ENCODE peak calls at places on chromosomes 13 and 19, in ten cellular contexts. Z, K, N, Y, G, X, P, A, M and O are unnamed samples.

GRCh38 chr13:98523455-98524102 is 53.3 kb downstream of the STK24 start:
- DNase-seq in K (no peak), N (no peak), X (no peak), P (no peak), G (no peak), Y (no peak), A (no peak), M (no peak), Z (no peak), O (no peak)

GRCh38 chr19:13795595-13796300 is 505 bp downstream of the ZSWIM4 start:
- DNase-seq in M (peak; percentile 28), P (no peak), A (no peak), K (no peak), Y (peak; percentile 45), N (no peak), Z (peak; percentile 23), G (no peak), X (no peak), O (no peak)

GRCh38 chr13:60043262-60043661 is 120.5 kb downstream of the DIAPH3 start:
- DNase-seq in K (no peak), M (peak; percentile 4), Z (no peak), P (no peak), N (no peak), G (no peak), X (no peak), Y (no peak), A (no peak), O (no peak)

GRCh38 chr19:12581100-12581499 is 29.5 kb downstream of the ZNF490 start:
- DNase-seq in X (no peak), A (no peak), Y (no peak), M (no peak), K (no peak), G (no peak), P (no peak), Z (no peak), N (no peak), O (no peak)

GRCh38 chr19:45101796-45102195 is 8.8 kb downstream of the PPP1R37 start:
- DNase-seq in Z (no peak), G (no peak), P (no peak), X (no peak), Y (no peak), N (no peak), M (no peak), A (no peak), K (no peak), O (no peak)

GRCh38 chr13:67549331-67549730 is 319.2 kb upstream of the PCDH9 start:
- DNase-seq in G (no peak), M (peak; percentile 91), X (no peak), Y (no peak), P (no peak), K (no peak), N (no peak), A (no peak), Z (peak; percentile 11), O (no peak)

GRCh38 chr19:14530005-14530348 is 583 bp downstream of the TECR start:
- DNase-seq in X (no peak), A (no peak), Y (no peak), K (no peak), G (no peak), M (no peak), P (no peak), Z (peak; percentile 48), N (peak; percentile 43), O (peak; percentile 88)

GRCh38 chr13:44035400-44035799 is 155.7 kb downstream of the LACC1 start:
- DNase-seq in P (no peak), M (no peak), K (no peak), Y (no peak), G (no peak), Z (no peak), N (no peak), A (no peak), X (no peak), O (no peak)

GRCh38 chr13:114079601-114080536 is 52.6 kb downstream of the RASA3 start:
- DNase-seq in Y (peak; percentile 8), X (peak; percentile 10), G (peak; percentile 75), Z (no peak), M (no peak), P (no peak), N (no peak), A (no peak), K (no peak), O (no peak)

GRCh38 chr13:29849731-29850212 is 645 bp downstream of the UBL3 start:
- DNase-seq in K (no peak), Z (peak; percentile 41), X (no peak), Y (peak; percentile 79), P (peak; percentile 69), G (peak; percentile 92), A (peak; percentile 72), M (peak; percentile 71), N (peak; percentile 75), O (peak; percentile 67)

GRCh38 chr19:48297975-48298374 is 27.4 kb upstream of the EMP3 start:
- DNase-seq in Y (no peak), N (no peak), P (no peak), G (no peak), Z (no peak), X (no peak), K (no peak), M (no peak), A (no peak), O (no peak)

GRCh38 chr19:10295305-10295846 is 5.6 kb downstream of the ICAM5 start:
- DNase-seq in G (peak; percentile 92), X (no peak), K (no peak), Y (peak; percentile 40), M (no peak), P (peak; percentile 37), A (peak; percentile 51), Z (peak; percentile 61), N (peak; percentile 39), O (peak; percentile 76)

GRCh38 chr19:11767633-11768133 is 883 bp downstream of the ZNF441 start:
- DNase-seq in Z (no peak), A (peak; percentile 49), K (no peak), Y (peak; percentile 74), N (peak; percentile 32), M (peak; percentile 37), G (peak; percentile 85), P (peak; percentile 30), X (no peak), O (peak; percentile 40)

GRCh38 chr13:97226013-97226412 is 3.9 kb downstream of the MBNL2 start:
- DNase-seq in P (no peak), A (no peak), G (no peak), Z (no peak), M (no peak), Y (peak; percentile 61), K (no peak), X (no peak), N (no peak), O (peak; percentile 9)

DNA sequence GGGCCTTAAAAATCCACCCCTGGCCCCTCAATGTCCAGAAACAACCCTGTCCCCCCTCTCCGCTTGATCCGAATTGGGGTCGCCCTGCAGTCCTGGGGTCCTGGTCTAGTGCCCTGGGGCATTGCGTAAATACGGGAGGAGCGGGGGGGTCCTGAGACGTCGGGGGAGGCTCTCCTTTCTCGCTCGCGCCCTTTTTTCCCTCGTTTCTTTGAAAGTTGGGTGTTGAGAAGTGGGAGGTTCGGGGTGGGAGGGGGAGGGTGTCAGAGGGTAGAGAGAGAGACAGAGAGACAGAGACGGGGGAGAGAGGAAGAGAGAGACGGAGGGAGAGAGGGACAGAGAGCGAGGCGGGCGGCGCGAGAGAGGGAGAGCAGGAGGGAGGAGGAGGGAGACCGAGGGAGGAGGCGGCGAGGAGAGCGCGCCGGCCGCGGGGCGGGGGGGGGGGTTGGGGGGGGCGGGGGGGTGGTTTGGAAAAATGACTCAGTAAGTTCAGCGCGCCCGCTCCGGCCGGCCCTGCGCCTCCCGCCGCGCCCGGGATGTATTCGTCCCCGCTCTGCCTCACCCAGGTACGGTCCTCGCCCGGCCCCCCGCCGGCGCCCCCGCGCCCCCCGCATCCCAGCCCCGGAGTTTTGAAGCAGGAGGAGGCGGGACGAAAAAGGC is at the start of gene NFIC:
- DNase-seq in M (peak; percentile 79), G (peak; percentile 87), P (peak; percentile 87), Z (peak; percentile 87), K (peak; percentile 96), A (peak; percentile 78), Y (peak; percentile 82), N (peak; percentile 81), X (peak; percentile 63), O (peak; percentile 80)
- TF ChIP-seq POLR2A in M (no peak), G (no peak), P (no peak), Z (no peak), K (no peak), A (no peak), Y (peak; percentile 75), N (no peak), X (peak; percentile 43), O (no peak)

GRCh38 chr19:2061093-2061935 is 10.3 kb upstream of the MKNK2 start:
- DNase-seq in X (peak; percentile 100), P (peak; percentile 99), M (peak; percentile 95), N (peak; percentile 99), Z (peak; percentile 98), K (peak; percentile 100), G (peak; percentile 100), A (peak; percentile 100), Y (peak; percentile 100), O (peak; percentile 100)
- TF ChIP-seq POLR2A in X (peak; percentile 95), P (peak; percentile 93), M (peak; percentile 51), N (peak; percentile 64), Z (peak; percentile 44), K (peak; percentile 96), G (peak; percentile 12), A (no peak), Y (peak; percentile 82), O (peak; percentile 71)

DNA sequence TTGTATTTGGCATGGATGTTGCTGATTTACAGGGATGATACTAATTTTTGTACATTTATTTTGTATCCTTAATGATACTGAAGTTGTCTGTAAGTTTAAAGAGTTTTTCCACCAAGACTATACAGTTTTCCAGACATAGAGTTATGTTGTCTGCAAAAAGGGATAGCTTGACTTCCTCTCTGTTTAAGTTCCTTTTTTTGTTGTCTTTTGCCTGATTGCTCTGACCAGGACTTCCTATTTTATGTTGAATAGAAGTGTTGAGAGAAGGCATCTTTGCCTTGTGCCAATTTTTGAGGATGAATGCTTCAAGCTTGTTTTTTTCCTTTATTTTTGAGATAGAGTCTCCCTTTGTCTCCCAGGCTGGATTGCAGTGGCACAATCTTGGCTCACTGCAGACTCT is 36.8 kb upstream of the ZNF681 start:
- DNase-seq in P (no peak), G (no peak), A (no peak), Z (no peak), Y (no peak), K (no peak), X (no peak), M (no peak), N (no peak), O (no peak)
- TF ChIP-seq POLR2A in P (no peak), G (no peak), A (no peak), Z (no peak), Y (no peak), K (no peak), X (no peak), M (no peak), N (no peak), O (no peak)

DNA sequence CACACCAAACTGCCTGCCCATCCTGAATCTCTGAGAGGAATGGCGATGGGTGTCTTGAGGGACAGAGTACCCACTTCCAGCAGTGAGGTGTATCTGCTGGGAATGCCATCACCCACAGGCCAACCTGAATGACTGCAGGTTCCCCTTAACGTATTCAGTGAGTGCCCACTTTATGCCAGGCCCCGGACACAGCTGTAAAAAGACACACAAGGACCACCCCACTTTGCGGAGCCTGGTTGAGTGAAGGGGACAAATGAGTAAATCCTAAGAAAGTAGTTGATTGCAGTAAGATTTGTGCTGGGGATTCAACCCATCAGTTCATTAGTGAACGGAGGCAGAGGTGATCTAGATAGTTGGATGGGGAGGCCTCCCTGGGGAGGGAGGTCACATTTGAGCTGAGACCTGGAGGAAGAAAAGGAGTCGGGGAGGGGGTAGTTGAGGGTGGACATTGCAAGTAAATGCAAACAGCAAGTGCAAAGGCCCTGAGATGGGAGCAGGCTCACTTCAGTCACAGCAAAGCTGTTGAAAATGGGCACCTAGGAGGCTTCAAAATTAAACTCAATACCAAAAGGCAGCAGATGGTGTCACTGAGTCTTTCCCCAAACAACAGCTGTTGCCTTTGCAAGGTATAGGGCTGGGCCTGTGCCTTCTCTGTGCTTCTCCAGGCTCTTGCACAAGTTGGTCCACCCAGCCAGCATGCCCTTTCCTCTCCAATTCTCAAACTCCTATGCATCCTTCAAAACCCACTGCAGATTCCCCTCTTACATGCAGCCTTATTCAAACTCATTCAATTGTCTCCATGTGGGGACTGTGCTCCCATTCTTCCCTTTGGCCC is 4.3 kb downstream of the GDF15 start:
- DNase-seq in A (no peak), N (no peak), Y (no peak), X (no peak), K (no peak), M (no peak), P (no peak), Z (peak; percentile 83), G (no peak), O (no peak)
- TF ChIP-seq POLR2A in A (no peak), N (no peak), Y (no peak), X (no peak), K (no peak), M (no peak), P (no peak), Z (no peak), G (no peak), O (peak; percentile 86)